ENCODE peak calls at places on chromosome 4, in seven cellular contexts. B is heart left ventricle, H is lower leg skin, G is testis, L is tibial nerve, K is suprapubic skin, S is uterus. J is an unnamed sample.

GRCh38 chr4:162352580-162353107 is 188.8 kb upstream of the FSTL5 start:
- DNase-seq in B (no peak), H (no peak), G (no peak), L (no peak), K (no peak), S (no peak), J (no peak)

GRCh38 chr4:121278811-121279368 is 101.9 kb downstream of the QRFPR start:
- DNase-seq in B (no peak), H (no peak), G (no peak), L (no peak), K (no peak), S (no peak), J (no peak)

GRCh38 chr4:13928214-13928613 is 300.7 kb upstream of the BOD1L1 start:
- DNase-seq in B (no peak), H (no peak), G (no peak), L (no peak), K (no peak), S (no peak), J (no peak)

GRCh38 chr4:104815593-104816156 is 321.0 kb upstream of the CXXC4 start:
- DNase-seq in B (no peak), H (no peak), G (no peak), L (no peak), K (no peak), S (no peak), J (no peak)

GRCh38 chr4:128707864-128708263 is 101.6 kb upstream of the JADE1 start:
- DNase-seq in B (no peak), H (no peak), G (no peak), L (no peak), K (no peak), S (no peak), J (no peak)

GRCh38 chr4:186935881-186936280 is 212.2 kb upstream of the FAT1 start:
- DNase-seq in B (no peak), H (no peak), G (no peak), L (no peak), K (no peak), S (no peak), J (no peak)

GRCh38 chr4:155408796-155409195 is 32.0 kb upstream of the MAP9 start:
- DNase-seq in B (no peak), H (no peak), G (no peak), L (no peak), K (no peak), S (no peak), J (no peak)

GRCh38 chr4:121860121-121860520 is 10.2 kb downstream of the BBS7 start:
- DNase-seq in B (no peak), H (no peak), G (no peak), L (no peak), K (no peak), S (no peak), J (no peak)

GRCh38 chr4:33890841-33891240 is 2353.5 kb downstream of the ARAP2 start:
- DNase-seq in B (no peak), H (no peak), G (no peak), L (no peak), K (no peak), S (no peak), J (no peak)

GRCh38 chr4:137452799-137453198 is 79.5 kb downstream of the PCDH18 start:
- DNase-seq in B (no peak), H (no peak), G (no peak), L (no peak), K (no peak), S (no peak), J (no peak)

GRCh38 chr4:156295676-156296075 is 342.0 kb upstream of the CTSO start:
- DNase-seq in B (no peak), H (no peak), G (no peak), L (no peak), K (no peak), S (no peak), J (no peak)

GRCh38 chr4:2934077-2934812 is 29.0 kb downstream of the NOP14 start:
- DNase-seq in B (peak), H (peak), G (peak), L (peak), K (peak), S (peak), J (peak)

GRCh38 chr4:176778063-176778462 is 14.7 kb downstream of the VEGFC start:
- DNase-seq in B (no peak), H (no peak), G (no peak), L (no peak), K (no peak), S (no peak), J (no peak)

GRCh38 chr4:46390353-46391058 is 578 bp upstream of the GABRA2 start:
- DNase-seq in B (no peak), H (no peak), G (no peak), L (no peak), K (no peak), S (no peak), J (no peak)

GRCh38 chr4:174563399-174563798 is 41.1 kb upstream of the HPGD start:
- DNase-seq in B (no peak), H (no peak), G (no peak), L (no peak), K (no peak), S (no peak), J (no peak)

GRCh38 chr4:124640037-124640730 is 72.3 kb downstream of the ANKRD50 start:
- DNase-seq in B (no peak), H (no peak), G (no peak), L (no peak), K (no peak), S (no peak), J (no peak)

GRCh38 chr4:44425614-44426208 is 22.9 kb downstream of the KCTD8 start:
- DNase-seq in B (no peak), H (no peak), G (peak), L (no peak), K (no peak), S (no peak), J (no peak)

GRCh38 chr4:151276787-151277557 is at the start of gene PRSS48:
- DNase-seq in B (peak), H (no peak), G (peak), L (no peak), K (no peak), S (no peak), J (peak)

GRCh38 chr4:11301075-11301660 is 127.5 kb downstream of the HS3ST1 start:
- DNase-seq in B (no peak), H (no peak), G (no peak), L (no peak), K (no peak), S (no peak), J (no peak)

GRCh38 chr4:105714932-105715331 is 6.3 kb downstream of the GSTCD start:
- DNase-seq in B (no peak), H (no peak), G (no peak), L (no peak), K (no peak), S (no peak), J (no peak)

GRCh38 chr4:86939737-86940141 is 4.9 kb downstream of the AFF1 start:
- DNase-seq in B (no peak), H (no peak), G (no peak), L (no peak), K (no peak), S (no peak), J (no peak)

GRCh38 chr4:7559741-7560376 is 125.1 kb upstream of the PSAPL1 start:
- DNase-seq in B (no peak), H (no peak), G (no peak), L (no peak), K (no peak), S (no peak), J (no peak)

GRCh38 chr4:154642361-154642760 is 29.9 kb upstream of the FGG start:
- DNase-seq in B (no peak), H (no peak), G (no peak), L (no peak), K (no peak), S (no peak), J (no peak)

GRCh38 chr4:22410645-22411247 is 105.1 kb downstream of the ADGRA3 start:
- DNase-seq in B (no peak), H (no peak), G (no peak), L (no peak), K (no peak), S (no peak), J (no peak)

GRCh38 chr4:81675785-81676427 is 204.2 kb upstream of the RASGEF1B start:
- DNase-seq in B (no peak), H (peak), G (peak), L (no peak), K (no peak), S (peak), J (no peak)

GRCh38 chr4:70920592-70920991 is 18.4 kb downstream of the MOB1B start:
- DNase-seq in B (no peak), H (no peak), G (no peak), L (no peak), K (no peak), S (no peak), J (no peak)

DNA sequence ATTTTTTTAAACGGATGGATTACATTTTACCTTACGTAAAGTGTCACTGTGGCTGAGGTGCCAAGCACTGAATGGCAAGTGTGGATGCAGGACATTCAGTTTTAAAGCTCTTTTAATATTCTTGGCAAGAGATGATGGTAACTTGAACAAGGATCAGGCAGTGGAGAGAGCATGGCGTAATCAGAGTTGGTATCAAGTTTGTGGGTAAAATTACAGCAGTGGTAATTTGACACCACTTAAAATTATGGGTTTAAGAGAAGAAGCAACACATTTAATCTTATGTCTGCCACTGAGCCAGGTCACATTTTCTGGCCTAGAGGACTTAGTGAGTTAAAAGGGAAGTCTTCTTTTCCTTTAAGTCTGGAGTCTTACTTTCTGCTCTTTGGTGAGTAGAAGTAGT is 100.5 kb downstream of the NAA11 start:
- DNase-seq in B (no peak), H (no peak), G (no peak), L (no peak), K (no peak), S (no peak), J (no peak)
- TF ChIP-seq POLR2A in B (no peak), H (no peak), G (no peak), L (no peak), K (no peak), S (no peak), J (no peak)

DNA sequence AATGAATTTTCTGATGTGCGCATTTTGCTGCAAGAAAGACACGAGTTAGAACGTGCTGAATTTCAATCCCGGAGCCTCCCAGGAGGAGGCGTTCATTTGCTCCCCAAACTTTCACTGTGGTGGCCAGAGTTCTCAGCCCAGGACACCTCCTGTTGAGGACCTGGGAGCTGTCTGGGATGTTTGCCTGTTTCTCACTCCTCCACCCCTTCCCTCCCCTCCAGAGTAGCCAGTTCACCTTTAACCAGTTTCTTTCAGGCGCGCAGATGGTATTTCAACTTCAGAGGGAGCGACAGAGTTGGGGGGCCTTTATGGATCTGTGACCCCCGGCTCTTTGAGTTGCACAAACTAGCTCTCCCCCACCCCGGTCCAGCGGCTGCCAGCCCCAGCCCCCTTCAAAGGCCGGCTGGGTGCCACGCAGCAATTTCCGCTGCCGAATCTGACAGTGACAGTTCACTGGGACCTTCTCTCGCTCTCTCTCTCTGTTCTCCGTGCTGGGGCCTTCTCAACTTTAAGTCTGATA is 99.9 kb upstream of the STX18 start:
- DNase-seq in B (no peak), H (no peak), G (no peak), L (no peak), K (no peak), S (no peak), J (no peak)
- H3K4me3 ChIP-seq in B (no peak), H (no peak), G (no peak), L (no peak), K (no peak), S (no peak), J (no peak)

GRCh38 chr4:38663801-38664703 is at the start of gene KLF3:
- DNase-seq in B (peak), H (peak), G (peak), L (peak), K (peak), S (peak), J (peak)
- TF ChIP-seq POLR2A in B (no peak), H (peak), G (no peak), L (peak), K (peak), S (peak), J (peak)

DNA sequence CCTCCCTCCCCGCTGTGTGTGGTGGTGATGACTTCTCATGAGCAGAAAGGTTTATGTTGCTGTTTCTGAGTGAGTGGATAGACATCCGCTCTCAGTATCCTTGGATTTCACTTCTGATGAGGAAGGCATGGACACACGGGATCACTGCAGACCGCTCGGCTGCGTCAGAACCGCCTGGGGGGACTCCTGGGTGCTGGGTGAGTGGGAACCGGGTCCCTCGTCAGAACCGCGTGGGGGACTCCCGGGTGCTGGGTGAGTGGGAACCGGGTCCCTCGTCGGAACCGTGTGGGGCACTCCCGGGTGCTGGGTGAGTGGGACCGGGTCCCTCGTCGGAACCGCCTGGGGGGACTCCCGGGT is 9.0 kb downstream of the CTBP1 start:
- DNase-seq in B (no peak), H (peak), G (no peak), L (no peak), K (no peak), S (no peak), J (no peak)
- H3K4me3 ChIP-seq in B (no peak), H (no peak), G (no peak), L (no peak), K (no peak), S (no peak), J (no peak)

GRCh38 chr4:122921971-122922876 is at the start of gene NUDT6:
- DNase-seq in B (peak), H (peak), G (peak), L (peak), K (peak), S (peak), J (peak)
- TF ChIP-seq POLR2A in B (no peak), H (no peak), G (no peak), L (no peak), K (no peak), S (no peak), J (no peak)

J was measured in gastrocnemius medialis.